ENCODE peak calls at places on chromosomes 16 and 17, in four cellular contexts. One of them, this sample, is unnamed.

GRCh38 chr17:62093188-62094155 is 28.4 kb upstream of the MED13 start:
- DNase-seq in left lung: no peak
- DNase-seq in Peyer's patch: no peak
- DNase-seq in A549: peak
- DNase-seq in this sample: peak

GRCh38 chr17:5211458-5211857 is 19.8 kb upstream of the ZNF594 start:
- DNase-seq in left lung: no peak
- DNase-seq in Peyer's patch: no peak
- DNase-seq in A549: no peak
- DNase-seq in this sample: no peak

GRCh38 chr16:77963185-77964044 is 58.9 kb upstream of the CLEC3A start:
- DNase-seq in left lung: no peak
- DNase-seq in Peyer's patch: no peak
- DNase-seq in A549: no peak
- DNase-seq in this sample: no peak

GRCh38 chr17:33895491-33895890 is 359.6 kb upstream of the CCL2 start:
- DNase-seq in left lung: no peak
- DNase-seq in Peyer's patch: no peak
- DNase-seq in A549: no peak
- DNase-seq in this sample: no peak

GRCh38 chr17:62187681-62188080 is 122.6 kb upstream of the MED13 start:
- DNase-seq in left lung: no peak
- DNase-seq in Peyer's patch: no peak
- DNase-seq in A549: no peak
- DNase-seq in this sample: peak

GRCh38 chr16:84266451-84266850 is 26.6 kb upstream of the KCNG4 start:
- DNase-seq in left lung: no peak
- DNase-seq in Peyer's patch: no peak
- DNase-seq in A549: peak
- DNase-seq in this sample: peak

GRCh38 chr16:67636713-67637112 is 8.2 kb upstream of the CARMIL2 start:
- DNase-seq in left lung: no peak
- DNase-seq in Peyer's patch: no peak
- DNase-seq in A549: no peak
- DNase-seq in this sample: no peak

GRCh38 chr17:54901230-54901847 is 687 bp downstream of the TOM1L1 start:
- DNase-seq in left lung: no peak
- DNase-seq in Peyer's patch: no peak
- DNase-seq in A549: peak
- DNase-seq in this sample: peak

GRCh38 chr16:4347765-4348509 is 3.2 kb downstream of the PAM16 start:
- DNase-seq in left lung: no peak
- DNase-seq in Peyer's patch: no peak
- DNase-seq in A549: no peak
- DNase-seq in this sample: no peak

GRCh38 chr17:77208217-77208808 is 67.5 kb downstream of the SEC14L1 start:
- DNase-seq in left lung: no peak
- DNase-seq in Peyer's patch: no peak
- DNase-seq in A549: no peak
- DNase-seq in this sample: peak

GRCh38 chr16:10939649-10940206 is 2.5 kb downstream of the DEXI start:
- DNase-seq in left lung: no peak
- DNase-seq in Peyer's patch: no peak
- DNase-seq in A549: no peak
- DNase-seq in this sample: no peak

GRCh38 chr16:84500531-84500930 is 3.9 kb downstream of the MEAK7 start:
- DNase-seq in left lung: no peak
- DNase-seq in Peyer's patch: peak
- DNase-seq in A549: no peak
- DNase-seq in this sample: no peak

GRCh38 chr16:70676571-70677498 is 9.0 kb downstream of the MTSS2 start:
- DNase-seq in left lung: peak
- DNase-seq in Peyer's patch: no peak
- DNase-seq in A549: no peak
- DNase-seq in this sample: peak

GRCh38 chr16:5025171-5025632 is 8.5 kb downstream of the NAGPA start:
- DNase-seq in left lung: no peak
- DNase-seq in Peyer's patch: peak
- DNase-seq in A549: peak
- DNase-seq in this sample: no peak

DNA sequence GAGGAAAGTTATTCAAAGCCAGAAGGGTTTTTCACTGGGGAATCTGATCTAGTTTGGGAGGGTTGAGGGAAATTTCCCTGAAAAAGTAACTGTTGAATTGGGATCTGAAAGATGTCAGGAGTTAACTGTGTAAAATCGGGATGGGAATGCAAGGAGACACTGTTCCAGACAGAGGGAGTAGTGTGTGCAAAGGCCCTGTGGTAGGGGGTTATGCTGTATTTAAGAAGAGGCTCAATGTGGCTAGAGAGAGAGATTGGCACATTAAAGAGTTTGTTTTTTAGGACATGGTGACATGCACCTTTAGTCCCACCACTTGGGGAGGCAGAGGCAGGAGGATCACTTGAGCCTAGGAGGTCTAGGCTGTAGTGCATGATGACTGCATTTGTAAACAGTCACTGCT is 16.9 kb downstream of the CDH3 start:
- DNase-seq in left lung: no peak
- DNase-seq in Peyer's patch: no peak
- DNase-seq in A549: no peak
- DNase-seq in this sample: no peak
- TF ChIP-seq CTCF in left lung: no peak
- TF ChIP-seq CTCF in Peyer's patch: no peak
- TF ChIP-seq CTCF in A549: no peak
- TF ChIP-seq CTCF in this sample: no peak

GRCh38 chr16:58842746-58843145 is 108.6 kb upstream of the GOT2 start:
- DNase-seq in left lung: no peak
- DNase-seq in Peyer's patch: no peak
- DNase-seq in A549: no peak
- DNase-seq in this sample: no peak
- H3K4me3 ChIP-seq in left lung: no peak
- H3K4me3 ChIP-seq in Peyer's patch: no peak
- H3K4me3 ChIP-seq in A549: no peak
- H3K4me3 ChIP-seq in this sample: no peak

DNA sequence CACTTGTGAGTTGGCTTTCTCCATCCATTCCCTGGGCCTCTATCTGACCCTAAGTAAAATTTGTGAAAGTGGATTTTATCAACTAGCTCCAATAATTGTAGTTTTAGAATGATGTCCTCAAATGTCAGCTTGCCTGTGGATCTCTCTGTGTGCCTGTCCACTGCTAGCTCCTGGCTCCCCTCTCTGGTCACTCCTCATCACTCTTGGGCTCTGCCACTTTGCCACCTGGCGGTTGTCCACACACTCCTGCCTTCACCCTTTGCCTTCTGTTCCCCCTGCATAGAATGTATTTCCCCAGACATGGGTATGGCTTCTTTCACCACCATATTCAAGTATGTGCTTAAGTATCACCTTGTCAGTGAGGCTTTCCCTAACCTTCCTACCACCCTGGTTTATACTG is 19.8 kb downstream of the ANKFN1 start:
- DNase-seq in left lung: no peak
- DNase-seq in Peyer's patch: no peak
- DNase-seq in A549: no peak
- DNase-seq in this sample: no peak
- TF ChIP-seq CTCF in left lung: no peak
- TF ChIP-seq CTCF in Peyer's patch: no peak
- TF ChIP-seq CTCF in A549: no peak
- TF ChIP-seq CTCF in this sample: no peak

DNA sequence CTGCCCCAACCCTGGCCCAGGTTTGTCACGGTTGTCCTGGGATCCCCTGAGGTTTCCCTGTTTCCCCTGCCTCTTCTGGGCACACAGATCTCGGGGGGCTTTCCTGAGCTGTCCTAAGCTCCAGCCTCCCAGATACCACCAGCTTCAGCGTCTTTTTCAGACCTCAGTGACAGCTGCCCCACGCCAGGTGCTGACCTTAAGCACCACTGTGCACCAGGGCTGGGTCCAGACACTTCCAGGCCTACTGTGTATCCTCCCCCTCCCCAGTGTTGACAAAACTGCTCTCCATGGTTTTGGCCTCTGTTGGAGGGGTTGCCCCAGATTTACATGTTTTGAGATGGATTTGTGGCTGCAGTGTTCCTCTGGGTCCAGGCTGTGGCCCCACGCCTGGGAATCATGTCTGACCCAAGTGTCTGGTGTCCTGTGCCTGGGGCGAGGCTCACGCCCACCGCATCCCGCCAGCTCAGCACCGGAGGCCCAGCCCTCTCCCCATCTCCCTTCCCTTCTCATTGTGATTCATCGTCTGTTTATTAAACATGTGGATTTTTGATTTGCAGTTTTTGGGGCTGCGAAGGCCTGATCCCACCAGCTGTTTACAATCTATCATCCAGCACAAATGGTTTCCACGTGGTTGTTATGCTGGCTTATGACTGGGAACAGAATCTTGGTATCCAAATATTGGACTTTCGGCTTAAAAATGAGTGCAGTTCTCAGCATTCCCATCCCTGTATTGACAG is 82.1 kb downstream of the METRNL start:
- DNase-seq in left lung: peak
- DNase-seq in Peyer's patch: peak
- DNase-seq in A549: no peak
- DNase-seq in this sample: peak
- H3K4me3 ChIP-seq in left lung: no peak
- H3K4me3 ChIP-seq in Peyer's patch: no peak
- H3K4me3 ChIP-seq in A549: no peak
- H3K4me3 ChIP-seq in this sample: no peak

DNA sequence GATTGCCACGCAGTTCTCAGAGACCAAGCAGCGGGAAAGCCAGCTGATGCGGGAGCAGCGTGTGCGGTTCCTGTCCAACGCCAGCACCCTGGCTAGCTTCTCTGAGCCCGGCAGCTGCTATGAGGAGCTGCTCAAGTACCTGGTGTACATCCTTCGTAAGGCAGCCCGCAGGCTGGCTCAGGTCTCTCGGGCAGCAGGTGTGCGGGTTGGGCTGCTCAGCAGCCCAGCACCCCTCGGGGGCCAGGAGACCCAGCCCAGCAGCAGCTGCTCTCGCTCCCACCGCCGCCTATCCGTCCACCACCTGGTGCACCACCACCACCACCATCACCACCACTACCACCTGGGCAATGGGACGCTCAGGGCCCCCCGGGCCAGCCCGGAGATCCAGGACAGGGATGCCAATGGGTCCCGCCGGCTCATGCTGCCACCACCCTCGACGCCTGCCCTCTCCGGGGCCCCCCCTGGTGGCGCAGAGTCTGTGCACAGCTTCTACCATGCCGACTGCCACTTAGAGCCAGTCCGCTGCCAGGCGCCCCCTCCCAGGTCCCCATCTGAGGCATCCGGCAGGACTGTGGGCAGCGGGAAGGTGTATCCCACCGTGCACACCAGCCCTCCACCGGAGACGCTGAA is 15.2 kb downstream of the CACNA1G start:
- DNase-seq in left lung: no peak
- DNase-seq in Peyer's patch: no peak
- DNase-seq in A549: no peak
- DNase-seq in this sample: no peak
- TF ChIP-seq CTCF in left lung: no peak
- TF ChIP-seq CTCF in Peyer's patch: no peak
- TF ChIP-seq CTCF in A549: no peak
- TF ChIP-seq CTCF in this sample: no peak

DNA sequence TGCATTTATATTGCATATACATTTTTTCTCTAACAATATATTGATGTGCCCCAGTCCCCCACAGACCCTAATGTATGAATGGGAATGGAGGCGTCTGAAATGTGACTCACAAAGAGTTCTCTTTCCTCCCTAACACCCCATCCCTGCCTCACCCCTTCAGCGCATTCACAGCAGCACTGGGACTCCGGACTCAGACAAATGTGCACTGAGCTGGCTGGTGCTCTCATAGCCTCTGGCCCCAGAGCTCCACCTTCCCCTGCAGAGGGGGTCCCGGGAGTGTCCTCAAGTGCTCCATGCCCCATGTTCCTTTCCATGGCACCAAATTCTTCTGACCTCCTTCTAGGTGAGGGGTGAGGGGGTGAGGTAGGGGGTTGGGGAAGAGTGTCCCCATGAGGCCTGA is 20.6 kb downstream of the NPTX1 start:
- DNase-seq in left lung: peak
- DNase-seq in Peyer's patch: no peak
- DNase-seq in A549: no peak
- DNase-seq in this sample: no peak
- H3K4me3 ChIP-seq in left lung: peak
- H3K4me3 ChIP-seq in Peyer's patch: no peak
- H3K4me3 ChIP-seq in A549: no peak
- H3K4me3 ChIP-seq in this sample: no peak

GRCh38 chr16:80530479-80530878 is 10.3 kb upstream of the DYNLRB2 start:
- DNase-seq in left lung: no peak
- DNase-seq in Peyer's patch: no peak
- DNase-seq in A549: no peak
- DNase-seq in this sample: no peak

GRCh38 chr16:80527297-80527696 is 13.5 kb upstream of the DYNLRB2 start:
- DNase-seq in left lung: no peak
- DNase-seq in Peyer's patch: no peak
- DNase-seq in A549: no peak
- DNase-seq in this sample: peak

GRCh38 chr16:80525420-80525819 is 15.4 kb upstream of the DYNLRB2 start:
- DNase-seq in left lung: no peak
- DNase-seq in Peyer's patch: no peak
- DNase-seq in A549: no peak
- DNase-seq in this sample: no peak

GRCh38 chr16:80526418-80527061 is 14.3 kb upstream of the DYNLRB2 start:
- DNase-seq in left lung: no peak
- DNase-seq in Peyer's patch: no peak
- DNase-seq in A549: no peak
- DNase-seq in this sample: peak
- TF ChIP-seq CTCF in left lung: peak
- TF ChIP-seq CTCF in Peyer's patch: peak
- TF ChIP-seq CTCF in A549: peak
- TF ChIP-seq CTCF in this sample: peak

GRCh38 chr17:48596000-48596734 is 2.6 kb upstream of the HOXB5 start:
- DNase-seq in left lung: no peak
- DNase-seq in Peyer's patch: peak
- DNase-seq in A549: no peak
- DNase-seq in this sample: no peak
- H3K4me3 ChIP-seq in left lung: peak
- H3K4me3 ChIP-seq in Peyer's patch: peak
- H3K4me3 ChIP-seq in A549: no peak
- H3K4me3 ChIP-seq in this sample: no peak